ENCODE peak calls at places on chromosomes 13 and 19, in four cellular contexts. Y is mucosa of gallbladder; H is activated CD4-positive, alpha-beta T cell treated with anti-CD3 and anti-CD28 coated beads, Interleukin-2, amount 10 ng/mL, durations not matched to agents 7 days and 5 days; Z is psoas muscle. O is an unnamed sample.

GRCh38 chr13:78604782-78605611 is 1.6 kb upstream of the POU4F1 start:
- DNase-seq in H (no peak), Y (no peak), Z (no peak), O (no peak)

GRCh38 chr19:10431943-10432735 is 11.8 kb downstream of the PDE4A start:
- DNase-seq in H (peak), Z (peak), Y (peak), O (peak)

GRCh38 chr13:38577048-38577447 is 109.8 kb upstream of the FREM2 start:
- DNase-seq in H (no peak), Z (no peak), Y (no peak), O (no peak)

GRCh38 chr13:79434578-79434977 is 28.5 kb upstream of the RBM26 start:
- DNase-seq in Y (no peak), Z (no peak), H (no peak), O (no peak)

GRCh38 chr13:73216381-73216831 is 157.6 kb downstream of the KLF5 start:
- DNase-seq in H (no peak), Z (no peak), Y (no peak), O (no peak)

GRCh38 chr13:51643114-51643881 is 59.0 kb downstream of the WDFY2 start:
- DNase-seq in Z (no peak), H (no peak), Y (no peak), O (no peak)

GRCh38 chr13:73146705-73147104 is 87.9 kb downstream of the KLF5 start:
- DNase-seq in H (no peak), Y (no peak), Z (no peak), O (no peak)

GRCh38 chr13:98771838-98772611 is 19.6 kb upstream of the SLC15A1 start:
- DNase-seq in Z (no peak), H (no peak), Y (peak), O (no peak)

GRCh38 chr19:16330368-16330801 is 5.8 kb downstream of the KLF2 start:
- DNase-seq in Y (peak), Z (peak), H (peak), O (peak)

GRCh38 chr19:41999071-41999877 is 5.2 kb upstream of the ATP1A3 start:
- DNase-seq in H (no peak), Y (no peak), Z (no peak), O (no peak)

GRCh38 chr19:3145909-3146676 is 10.3 kb downstream of the GNA15 start:
- DNase-seq in Y (no peak), Z (no peak), H (no peak), O (no peak)

GRCh38 chr13:114111577-114111976 is 20.8 kb downstream of the RASA3 start:
- DNase-seq in H (no peak), Y (no peak), Z (peak), O (peak)

GRCh38 chr19:38649305-38650179 is 2.1 kb downstream of the ACTN4 start:
- DNase-seq in Z (peak), H (no peak), Y (peak), O (peak)

GRCh38 chr19:14113762-14114414 is 3.7 kb downstream of the PRKACA start:
- DNase-seq in H (peak), Y (no peak), Z (peak), O (peak)

GRCh38 chr19:3944018-3944721 is 11.3 kb downstream of the NMRK2 start:
- DNase-seq in H (no peak), Z (no peak), Y (no peak), O (no peak)

GRCh38 chr13:114304346-114305034 is 9.8 kb upstream of the CHAMP1 start:
- DNase-seq in Y (no peak), H (no peak), Z (no peak), O (no peak)

GRCh38 chr19:28208745-28209144 is 1004.2 kb downstream of the UQCRFS1 start:
- DNase-seq in H (no peak), Y (no peak), Z (no peak), O (no peak)

GRCh38 chr19:30070970-30071632 is 129.1 kb downstream of the URI1 start:
- DNase-seq in Y (no peak), Z (no peak), H (no peak), O (no peak)